ENCODE peak calls at places on chromosomes 16 and 17, in seven cellular contexts. Z, G, M, L, K, D and I are unnamed samples.

GRCh38 chr17:30326816-30327215 is 7.0 kb downstream of the TMIGD1 start:
- DNase-seq in Z (no peak), G (no peak), M (no peak), L (no peak), K (no peak), D (no peak), I (no peak)

GRCh38 chr17:29570521-29570920 is 2.0 kb downstream of the TP53I13 start:
- DNase-seq in Z (no peak), G (no peak), M (no peak), L (no peak), K (no peak), D (no peak), I (no peak)

GRCh38 chr16:2299915-2300192 is 31.9 kb upstream of the RNPS1 start:
- DNase-seq in Z (no peak), G (no peak), M (no peak), L (no peak), K (no peak), D (no peak), I (no peak)

GRCh38 chr17:19017804-19018599 is 13.4 kb upstream of the FAM83G start:
- DNase-seq in Z (no peak), G (no peak), M (no peak), L (no peak), K (no peak), D (no peak), I (no peak)

GRCh38 chr17:58968662-58969061 is 138.0 kb downstream of the TRIM37 start:
- DNase-seq in Z (no peak), G (no peak), M (no peak), L (no peak), K (no peak), D (no peak), I (no peak)

GRCh38 chr17:306116-306515 is 46.5 kb downstream of the RPH3AL start:
- DNase-seq in Z (no peak), G (no peak), M (no peak), L (no peak), K (no peak), D (no peak), I (no peak)

GRCh38 chr16:50469744-50470301 is 78.4 kb upstream of the NKD1 start:
- DNase-seq in Z (no peak), G (no peak), M (no peak), L (no peak), K (no peak), D (no peak), I (peak; percentile 63)

GRCh38 chr16:83967838-83968482 is at the start of gene NECAB2:
- DNase-seq in Z (no peak), G (peak; percentile 66), M (peak; percentile 12), L (no peak), K (no peak), D (peak; percentile 72), I (peak; percentile 60)

GRCh38 chr17:45914036-45914717 is 19.8 kb downstream of the MAPT start:
- DNase-seq in Z (no peak), G (no peak), M (no peak), L (no peak), K (no peak), D (no peak), I (no peak)

GRCh38 chr16:23155445-23156049 is 6.3 kb upstream of the USP31 start:
- DNase-seq in Z (no peak), G (peak; percentile 25), M (peak; percentile 10), L (no peak), K (no peak), D (peak; percentile 21), I (no peak)
- TF ChIP-seq CTCF in Z (peak; percentile 30), G (no peak), M (peak; percentile 25), L (peak; percentile 30), K (peak; percentile 44), D (peak; percentile 16), I (peak; percentile 44)

DNA sequence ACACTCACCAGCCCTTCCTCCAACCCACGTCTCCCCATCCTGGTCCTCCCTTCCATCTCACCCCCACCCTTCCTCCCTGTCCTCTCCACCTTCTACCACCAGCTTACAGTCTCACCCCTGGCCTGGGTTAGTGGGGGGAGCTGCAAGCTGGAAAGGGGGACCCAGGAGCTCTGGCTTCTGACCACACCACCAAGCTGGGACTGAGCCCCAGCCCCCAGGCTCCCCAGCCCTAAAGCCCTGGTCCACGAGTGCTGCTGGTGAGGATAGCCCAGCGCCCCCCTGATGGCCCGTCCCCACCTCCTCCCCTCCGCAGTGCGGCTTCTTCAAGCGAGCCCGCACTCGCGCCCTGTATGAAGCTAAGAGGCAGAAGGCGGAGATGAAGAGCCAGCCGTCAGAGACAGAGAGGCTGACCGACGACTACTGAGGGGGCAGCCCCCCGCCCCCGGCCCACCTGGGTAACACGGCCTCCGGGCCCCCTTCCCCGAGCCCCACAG is 7.2 kb upstream of the PDK2 start:
- DNase-seq in Z (no peak), G (no peak), M (no peak), L (no peak), K (no peak), D (no peak), I (no peak)
- TF ChIP-seq CTCF in Z (no peak), G (no peak), M (no peak), L (no peak), K (no peak), D (no peak), I (no peak)

DNA sequence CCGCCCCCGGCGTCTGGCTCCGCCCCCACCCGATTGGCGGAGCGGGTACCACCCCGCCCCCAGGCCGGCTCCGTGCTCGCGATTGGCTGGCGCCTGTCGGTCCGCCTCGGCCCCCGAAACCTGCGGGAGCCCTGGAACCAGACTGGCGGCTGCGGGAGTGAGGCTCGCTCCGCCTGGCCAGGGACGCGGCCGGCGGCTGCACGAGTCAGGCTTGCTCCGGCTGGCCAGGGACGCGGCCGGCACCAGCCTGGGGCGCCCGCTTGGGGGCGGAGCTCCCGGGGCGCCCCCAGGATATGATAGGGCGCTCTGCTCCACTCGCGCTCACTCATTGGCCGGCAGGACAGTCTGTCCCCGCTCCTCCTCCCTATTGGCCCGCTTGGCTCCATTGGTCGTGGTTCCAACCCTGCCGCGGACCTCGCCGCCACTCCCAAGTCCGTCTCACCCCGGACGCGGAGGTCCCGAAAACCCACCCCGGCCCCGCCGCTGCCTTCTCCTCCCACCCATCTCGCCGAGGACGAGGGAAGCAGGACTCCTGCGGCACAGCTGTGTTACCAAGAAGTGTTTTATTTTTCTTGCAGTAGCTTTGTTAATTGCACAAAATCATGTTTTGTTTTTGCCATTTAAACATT is 340 bp upstream of the ROGDI start:
- DNase-seq in Z (peak; percentile 68), G (peak; percentile 87), M (peak; percentile 89), L (peak; percentile 79), K (peak; percentile 89), D (peak; percentile 97), I (peak; percentile 89)
- TF ChIP-seq CTCF in Z (no peak), G (peak; percentile 40), M (no peak), L (no peak), K (peak; percentile 59), D (no peak), I (no peak)

GRCh38 chr16:7025616-7026190 is 306.9 kb upstream of the RBFOX1 start:
- DNase-seq in Z (no peak), G (peak; percentile 57), M (no peak), L (no peak), K (no peak), D (peak; percentile 41), I (peak; percentile 94)
- TF ChIP-seq CTCF in Z (no peak), G (peak; percentile 51), M (peak; percentile 16), L (no peak), K (peak; percentile 70), D (peak; percentile 37), I (peak; percentile 83)

DNA sequence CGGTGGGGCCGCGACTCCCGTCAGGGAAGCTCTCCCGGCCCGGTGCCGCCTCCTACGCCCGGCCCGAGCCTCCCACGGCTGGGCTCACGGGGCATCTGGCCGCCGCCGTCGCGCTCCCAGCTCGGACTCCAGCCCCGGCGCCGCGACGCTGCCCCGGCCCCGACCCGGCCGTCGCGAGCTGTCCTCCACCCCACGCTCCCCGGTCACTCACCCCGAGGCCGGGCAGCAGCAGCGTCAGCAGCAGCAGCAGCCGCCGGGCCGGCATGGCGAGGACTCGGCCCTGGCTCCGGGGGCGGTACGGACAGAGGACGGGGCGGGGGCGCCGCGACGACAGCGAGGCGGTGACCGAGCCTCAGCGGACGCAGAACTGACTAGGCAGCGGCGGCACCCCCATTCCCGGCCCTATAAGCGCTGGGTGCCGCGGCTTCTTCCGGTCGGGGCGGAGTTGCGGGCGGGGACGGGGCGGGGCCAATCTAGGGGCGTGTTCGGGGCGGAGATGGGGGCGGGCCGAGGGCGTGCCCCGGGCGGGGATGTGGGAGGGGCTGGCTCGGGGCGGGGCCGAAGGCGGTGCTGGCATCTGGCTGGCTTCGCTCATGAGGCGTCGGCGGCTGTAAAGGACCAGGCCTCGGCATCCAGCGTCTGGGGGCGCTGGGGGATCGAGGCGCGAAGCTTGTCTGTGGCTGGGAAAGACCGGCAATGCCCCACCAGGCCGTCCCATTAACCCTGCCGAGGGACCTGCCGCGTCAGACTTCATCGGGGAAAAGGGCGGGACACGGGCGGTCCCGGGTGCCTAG is at the start of gene ERN1:
- DNase-seq in Z (peak; percentile 88), G (peak; percentile 93), M (peak; percentile 95), L (peak; percentile 82), K (peak; percentile 89), D (peak; percentile 88), I (peak; percentile 81)
- TF ChIP-seq CTCF in Z (no peak), G (no peak), M (no peak), L (no peak), K (no peak), D (no peak), I (no peak)

DNA sequence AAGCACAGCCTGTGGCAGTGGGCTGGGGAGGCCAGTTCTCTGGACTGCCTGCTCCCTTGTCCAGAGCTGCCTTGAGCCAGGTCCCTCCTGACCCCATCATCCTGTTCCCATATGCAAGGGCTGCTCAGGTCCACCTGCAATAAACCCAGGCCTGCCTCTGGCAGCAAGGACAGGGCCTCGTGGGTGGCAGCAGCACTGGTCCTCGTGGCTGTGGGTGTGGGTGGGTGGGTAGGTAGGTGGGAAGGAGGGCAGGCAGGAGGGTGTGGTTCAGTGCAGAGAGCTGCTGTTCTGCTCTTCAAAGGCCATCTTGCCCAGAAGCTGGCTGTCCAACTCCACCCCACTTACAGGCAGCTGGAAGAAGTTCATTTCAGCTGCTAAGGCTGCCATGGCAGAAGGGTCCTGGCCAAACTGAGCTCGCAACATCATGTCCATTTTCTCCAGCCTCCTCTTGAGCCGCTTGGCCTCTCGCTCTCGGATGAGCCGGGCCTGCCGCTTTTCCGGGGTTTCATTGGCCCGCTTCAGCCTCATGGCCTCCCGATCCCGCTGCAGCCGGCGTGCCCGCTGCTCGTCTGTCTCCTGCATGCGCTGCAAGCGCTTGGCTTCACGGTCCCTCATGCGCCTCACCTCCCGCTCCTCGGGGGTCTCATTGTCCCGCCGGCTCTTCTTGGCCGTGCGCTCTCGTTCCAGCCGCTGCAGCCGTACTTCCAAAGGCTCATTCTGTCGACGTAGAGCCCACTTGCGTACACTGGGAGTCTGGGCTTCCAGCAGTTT is 14.2 kb downstream of the ATXN1L start:
- DNase-seq in Z (no peak), G (no peak), M (no peak), L (no peak), K (no peak), D (no peak), I (no peak)
- TF ChIP-seq CTCF in Z (no peak), G (no peak), M (no peak), L (no peak), K (no peak), D (no peak), I (no peak)